ENCODE peak calls at places on chromosomes 13 and 19, in nine cellular contexts. K, Y, E, F, D, R, O, M and G are unnamed samples.
A peak's percentile ranks its signal among the peaks of the same experiment; 100 is the strongest.

GRCh38 chr13:20474515-20474914 is 51.1 kb downstream of the CRYL1 start:
- DNase-seq in F (no peak), O (no peak), R (no peak), D (no peak), K (no peak), E (no peak), M (no peak), Y (no peak), G (no peak)

GRCh38 chr19:44930088-44930487 is 11.9 kb upstream of the APOC4 start:
- DNase-seq in E (no peak), K (no peak), D (no peak), O (no peak), F (no peak), Y (no peak), R (no peak), M (no peak), G (no peak)

GRCh38 chr19:47176071-47176626 is 45.5 kb downstream of the SAE1 start:
- DNase-seq in Y (no peak), D (no peak), R (peak; percentile 57), O (no peak), K (no peak), E (peak; percentile 81), F (no peak), M (no peak), G (no peak)

GRCh38 chr13:23833733-23834611 is 55.2 kb downstream of the MIPEP start:
- DNase-seq in K (no peak), D (no peak), F (no peak), O (no peak), R (no peak), Y (no peak), E (no peak), M (no peak), G (no peak)

GRCh38 chr19:17495639-17496265 is 15.7 kb upstream of the PGLS start:
- DNase-seq in O (no peak), Y (no peak), D (no peak), F (no peak), E (no peak), R (no peak), K (no peak), M (no peak), G (no peak)

GRCh38 chr19:388691-389090 is 20.3 kb downstream of the C2CD4C start:
- DNase-seq in R (no peak), D (no peak), F (no peak), Y (no peak), K (no peak), O (no peak), E (no peak), M (no peak), G (no peak)

GRCh38 chr19:11268783-11269267 is 6.5 kb upstream of the DOCK6 start:
- DNase-seq in D (peak; percentile 29), Y (peak; percentile 41), M (no peak), F (no peak), R (peak; percentile 83), E (peak; percentile 67), O (no peak), K (no peak), G (no peak)

GRCh38 chr13:80945328-80945727 is 604.4 kb upstream of the SPRY2 start:
- DNase-seq in F (no peak), K (no peak), M (no peak), D (no peak), Y (no peak), E (no peak), O (no peak), R (no peak), G (no peak)

GRCh38 chr13:109812375-109812774 is 26.0 kb upstream of the IRS2 start:
- DNase-seq in M (no peak), D (no peak), K (no peak), E (no peak), Y (no peak), F (no peak), O (no peak), R (no peak), G (no peak)

GRCh38 chr13:106609116-106609515 is 41.2 kb upstream of the ARGLU1 start:
- DNase-seq in E (no peak), R (no peak), D (no peak), F (peak; percentile 28), K (no peak), Y (no peak), O (no peak), M (no peak), G (no peak)

GRCh38 chr13:95231393-95231792 is 69.9 kb downstream of the ABCC4 start:
- DNase-seq in D (no peak), K (no peak), R (no peak), E (no peak), O (no peak), M (no peak), Y (no peak), F (no peak), G (no peak)

GRCh38 chr19:29952127-29952526 is 10.1 kb downstream of the URI1 start:
- DNase-seq in O (no peak), D (no peak), Y (no peak), E (no peak), F (no peak), R (no peak), K (no peak), M (no peak), G (no peak)

GRCh38 chr19:31290926-31291590 is 58.2 kb downstream of the TSHZ3 start:
- DNase-seq in K (no peak), Y (no peak), O (no peak), R (no peak), M (no peak), E (no peak), D (no peak), F (no peak), G (no peak)

GRCh38 chr13:62360609-62361008 is 945.0 kb upstream of the PCDH20 start:
- DNase-seq in E (no peak), D (no peak), K (peak; percentile 4), R (no peak), M (no peak), O (no peak), F (peak; percentile 64), Y (no peak), G (no peak)

GRCh38 chr19:57267294-57267693 is 13.0 kb upstream of the ZNF460 start:
- DNase-seq in K (no peak), F (no peak), R (no peak), M (no peak), Y (no peak), D (no peak), E (no peak), O (no peak), G (no peak)